ENCODE peak calls at places on chromosomes 11 and 22, in eight cellular contexts. G, U, C, E, Z, T, N and L are unnamed samples.

GRCh38 chr22:45917146-45917545 is 59.8 kb downstream of the WNT7B start:
- DNase-seq in E (no peak), C (no peak), T (no peak), Z (no peak), G (no peak), U (no peak), N (no peak), L (no peak)

GRCh38 chr11:29272019-29272654 is 744.7 kb downstream of the KCNA4 start:
- DNase-seq in C (no peak), U (peak), G (no peak), N (no peak), E (no peak), Z (no peak), T (no peak), L (no peak)

GRCh38 chr22:45946805-45947600 is 30.0 kb downstream of the WNT7B start:
- DNase-seq in Z (no peak), U (no peak), T (no peak), N (no peak), C (no peak), E (no peak), G (no peak), L (no peak)

GRCh38 chr22:26846645-26847044 is 189.3 kb downstream of the MIAT start:
- DNase-seq in Z (no peak), N (no peak), E (no peak), G (no peak), C (no peak), T (no peak), U (peak), L (no peak)

GRCh38 chr11:56716379-56716854 is 17.5 kb downstream of the OR9G1 start:
- DNase-seq in Z (no peak), T (no peak), E (no peak), C (no peak), U (no peak), N (no peak), G (no peak), L (no peak)

GRCh38 chr22:42313804-42314581 is 43.5 kb upstream of the TCF20 start:
- DNase-seq in N (no peak), Z (no peak), T (no peak), C (no peak), U (peak), G (peak), E (peak), L (no peak)

GRCh38 chr11:2182075-2182474 is 10.5 kb upstream of the TH start:
- DNase-seq in T (no peak), Z (no peak), C (no peak), G (no peak), N (no peak), U (no peak), E (no peak), L (no peak)

GRCh38 chr11:134361661-134362060 is 29.9 kb downstream of the GLB1L2 start:
- DNase-seq in Z (no peak), N (no peak), T (no peak), E (no peak), U (no peak), C (no peak), G (peak), L (no peak)

GRCh38 chr11:43130616-43131015 is 181.2 kb upstream of the API5 start:
- DNase-seq in G (no peak), N (no peak), Z (no peak), T (no peak), C (no peak), E (no peak), U (no peak), L (no peak)

GRCh38 chr11:11409916-11410315 is 56.9 kb upstream of the CSNK2A3 start:
- DNase-seq in Z (no peak), E (no peak), N (no peak), G (no peak), C (no peak), T (no peak), U (no peak), L (no peak)

GRCh38 chr22:43789452-43789851 is 22.7 kb downstream of the EFCAB6 start:
- DNase-seq in Z (no peak), C (no peak), U (peak), T (peak), N (no peak), E (no peak), G (no peak), L (peak)

GRCh38 chr11:35348898-35349687 is 70.3 kb downstream of the SLC1A2 start:
- DNase-seq in C (no peak), G (no peak), N (no peak), T (no peak), Z (no peak), U (no peak), E (no peak), L (no peak)